ENCODE peak calls at places on chromosomes 2 and 18, in ten cellular contexts. P is endothelial cell of umbilical vein, I is testis, Y is HCT116, C is sigmoid colon, U is spleen, B is ovary, K is body of pancreas, O is A549, S is stomach. W is an unnamed sample.
A peak's percentile ranks its signal among the peaks of the same experiment; 100 is the strongest.

GRCh38 chr2:181774601-181775179 is 94.4 kb upstream of the NEUROD1 start:
- DNase-seq in P (no peak), S (no peak), C (no peak), O (no peak), B (no peak), I (no peak), Y (no peak), K (no peak), U (no peak), W (no peak)

GRCh38 chr2:240136671-240137292 is 677 bp upstream of the COPS9 start:
- DNase-seq in O (no peak), U (no peak), B (no peak), C (no peak), K (peak; percentile 28), P (no peak), Y (no peak), I (peak; percentile 13), S (no peak), W (no peak)

GRCh38 chr2:186862869-186863709 is 14.1 kb upstream of the ZSWIM2 start:
- DNase-seq in P (peak; percentile 85), B (no peak), S (no peak), I (no peak), C (no peak), Y (peak; percentile 32), K (no peak), U (no peak), O (peak; percentile 13), W (no peak)

GRCh38 chr18:59148192-59148591 is 8.5 kb downstream of the SEC11C start:
- DNase-seq in P (no peak), K (peak; percentile 77), S (peak; percentile 30), B (no peak), O (no peak), U (no peak), Y (no peak), I (no peak), C (no peak), W (no peak)

GRCh38 chr2:44942304-44943030 is 965 bp downstream of the SIX3 start:
- DNase-seq in C (no peak), Y (no peak), P (peak; percentile 22), U (peak; percentile 76), B (no peak), S (no peak), K (no peak), I (no peak), O (no peak), W (no peak)

GRCh38 chr2:230521386-230521785 is 105.4 kb downstream of the SP100 start:
- DNase-seq in C (no peak), S (no peak), I (no peak), B (no peak), O (no peak), P (no peak), U (no peak), Y (no peak), K (no peak), W (no peak)

GRCh38 chr2:31476511-31477171 is 62.1 kb upstream of the XDH start:
- DNase-seq in S (no peak), C (no peak), O (no peak), Y (no peak), U (no peak), K (no peak), B (no peak), I (no peak), P (no peak), W (no peak)

GRCh38 chr18:61991836-61992235 is 99.0 kb upstream of the RNF152 start:
- DNase-seq in S (no peak), C (no peak), Y (no peak), O (no peak), B (no peak), K (no peak), U (no peak), I (no peak), P (no peak), W (no peak)

GRCh38 chr18:36307513-36307912 is 10.0 kb downstream of the FHOD3 start:
- DNase-seq in Y (no peak), O (no peak), K (no peak), S (no peak), C (no peak), P (no peak), U (no peak), I (no peak), B (no peak), W (peak; percentile 16)

GRCh38 chr18:36309436-36310391 is 12.2 kb downstream of the FHOD3 start:
- DNase-seq in Y (peak; percentile 82), U (no peak), B (peak; percentile 73), S (no peak), I (peak; percentile 34), K (no peak), P (peak; percentile 17), C (no peak), O (peak; percentile 42), W (peak; percentile 91)

GRCh38 chr18:36305375-36305774 is 7.9 kb downstream of the FHOD3 start:
- DNase-seq in K (no peak), Y (no peak), I (no peak), S (no peak), P (no peak), C (no peak), O (no peak), U (no peak), B (no peak), W (peak; percentile 25)

GRCh38 chr18:36311026-36311570 is 13.6 kb downstream of the FHOD3 start:
- DNase-seq in S (no peak), U (no peak), O (no peak), K (no peak), Y (no peak), B (no peak), C (no peak), P (no peak), I (no peak), W (peak; percentile 71)

GRCh38 chr18:36308711-36309435 is 11.4 kb downstream of the FHOD3 start:
- DNase-seq in Y (no peak), B (no peak), P (no peak), S (no peak), O (no peak), U (no peak), K (no peak), I (no peak), C (no peak), W (peak; percentile 72)
- H3K27ac ChIP-seq in Y (peak overlapping the region; percentile 73), B (no peak overlapping the region), P (no peak overlapping the region), S (no peak overlapping the region), O (peak overlapping the region; percentile 81), U (no peak overlapping the region), K (no peak overlapping the region), I (no peak overlapping the region), C (no peak overlapping the region), W (no peak overlapping the region)

GRCh38 chr2:96414161-96414713 is 78.7 kb downstream of the NCAPH start:
- DNase-seq in O (no peak), K (no peak), B (no peak), C (no peak), Y (no peak), P (no peak), I (no peak), U (no peak), S (no peak), W (no peak)
- TF ChIP-seq POLR2A in O (no peak), K (no peak), B (no peak), C (no peak), Y (no peak), P (no peak), I (no peak), U (no peak), S (no peak), W (no peak)

DNA sequence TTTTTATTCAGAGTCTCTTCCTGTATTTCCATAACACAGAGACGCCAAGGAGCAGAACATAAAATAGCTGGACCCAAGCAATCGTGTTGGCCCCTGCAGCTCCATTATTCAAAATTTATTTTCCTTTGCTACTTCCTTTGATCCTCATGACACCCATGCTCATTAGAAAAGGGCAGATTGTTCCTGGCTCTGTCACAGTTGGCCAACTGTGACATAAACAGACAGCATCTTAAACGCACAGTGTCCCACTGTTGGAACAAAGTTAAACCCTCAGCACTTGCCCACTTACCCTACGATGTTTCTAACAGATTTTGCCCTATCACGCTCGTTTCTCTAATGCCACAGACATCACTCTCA is 35.9 kb downstream of the IL1R2 start:
- DNase-seq in I (no peak), S (no peak), U (no peak), P (no peak), Y (no peak), K (no peak), B (no peak), O (no peak), C (no peak), W (no peak)
- H3K27ac ChIP-seq in I (peak overlapping the region; percentile 72), S (peak overlapping the region; percentile 78), U (no peak overlapping the region), P (no peak overlapping the region), Y (no peak overlapping the region), K (no peak overlapping the region), B (peak overlapping the region; percentile 18), O (peak overlapping the region; percentile 80), C (peak overlapping the region; percentile 66), W (peak overlapping the region; percentile 82)

DNA sequence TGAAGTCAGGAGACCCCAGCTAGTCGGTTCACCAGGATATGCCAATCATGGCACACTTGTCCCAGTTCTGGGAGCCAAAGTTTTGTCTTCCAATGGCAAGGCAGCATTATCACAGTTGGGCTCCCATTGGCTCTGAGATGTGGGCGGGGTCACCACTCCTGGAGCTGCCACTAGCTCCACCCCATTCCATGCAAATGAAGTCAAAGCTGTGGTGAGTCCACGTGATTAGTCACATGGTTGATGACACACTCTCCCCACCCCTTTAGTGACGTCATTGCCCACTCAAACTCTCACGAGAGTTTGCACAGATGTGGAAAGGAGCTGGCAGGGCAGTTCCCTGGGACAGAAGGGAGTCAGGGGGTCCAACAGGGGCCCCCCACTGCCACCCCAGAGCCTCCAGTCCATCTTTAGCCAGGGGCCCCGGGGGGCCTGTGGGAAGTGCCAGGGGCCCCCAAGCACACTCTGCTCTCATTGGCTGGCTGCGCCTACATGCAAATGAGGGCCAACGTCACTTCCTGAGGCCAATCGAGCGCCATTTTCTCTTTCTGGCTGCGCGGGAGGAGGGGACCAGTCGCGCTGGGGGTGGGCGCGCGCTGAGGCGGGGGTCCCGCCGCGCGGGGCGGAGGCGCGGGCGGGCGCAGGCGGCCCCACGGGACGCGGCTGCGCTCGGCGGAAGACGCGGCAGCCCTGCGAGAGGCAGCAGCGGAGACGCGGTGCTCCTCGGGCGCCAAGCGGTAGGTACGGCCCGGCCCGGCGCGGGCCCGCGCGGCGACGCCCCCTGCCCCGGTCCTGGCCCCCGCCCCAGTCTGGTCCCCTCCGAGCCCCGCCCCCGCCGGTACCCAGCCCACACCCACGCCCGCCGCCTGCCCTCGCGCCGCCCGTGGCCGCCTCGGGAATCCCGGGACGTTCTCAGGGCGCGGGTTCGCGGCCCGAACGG is at the start of gene ADNP2:
- DNase-seq in I (peak; percentile 94), U (peak; percentile 86), P (peak; percentile 97), C (peak; percentile 92), Y (peak; percentile 97), O (peak; percentile 77), K (peak; percentile 88), S (peak; percentile 83), B (peak; percentile 81), W (no peak)
- TF ChIP-seq POLR2A in I (no peak), U (no peak), P (no peak), C (no peak), Y (peak; percentile 60), O (peak; percentile 31), K (peak; percentile 45), S (no peak), B (peak; percentile 42), W (peak; percentile 45)

GRCh38 chr2:195037072-195037471 is 620.0 kb upstream of the SLC39A10 start:
- DNase-seq in S (no peak), O (no peak), Y (no peak), B (no peak), C (no peak), P (no peak), K (no peak), I (no peak), U (no peak), W (no peak)

GRCh38 chr2:195038158-195038557 is 618.9 kb upstream of the SLC39A10 start:
- DNase-seq in K (no peak), Y (no peak), P (no peak), S (no peak), O (no peak), I (peak; percentile 54), U (no peak), B (no peak), C (no peak), W (no peak)
- H3K27ac ChIP-seq in K (no peak overlapping the region), Y (no peak overlapping the region), P (no peak overlapping the region), S (no peak overlapping the region), O (no peak overlapping the region), I (no peak overlapping the region), U (no peak overlapping the region), B (no peak overlapping the region), C (no peak overlapping the region), W (no peak overlapping the region)